ENCODE peak calls at places on chromosome 2, in five cellular contexts. F is K562, N is HCT116, X is H1, E is HepG2. Q is an unnamed sample.

GRCh38 chr2:188889187-188889586 is 85.0 kb upstream of the COL3A1 start:
- DNase-seq in F (no peak), X (no peak), E (no peak), N (no peak), Q (no peak)

GRCh38 chr2:156411835-156412234 is 24.3 kb upstream of the GPD2 start:
- DNase-seq in E (no peak), N (no peak), F (no peak), X (no peak), Q (no peak)

GRCh38 chr2:128425216-128425615 is 106.5 kb upstream of the HS6ST1 start:
- DNase-seq in N (no peak), F (no peak), X (no peak), E (no peak), Q (no peak)

GRCh38 chr2:118065015-118065666 is 23.1 kb upstream of the INSIG2 start:
- DNase-seq in E (no peak), X (no peak), F (no peak), N (no peak), Q (no peak)

GRCh38 chr2:214244847-214245246 is 166.0 kb upstream of the VWC2L start:
- DNase-seq in X (no peak), E (no peak), N (no peak), F (no peak), Q (peak; percentile 5)

GRCh38 chr2:103788875-103789715 is 1027.3 kb downstream of the TMEM182 start:
- DNase-seq in F (no peak), N (no peak), X (no peak), E (peak; percentile 4), Q (peak; percentile 54)

GRCh38 chr2:119826370-119826961 is 66.7 kb downstream of the PTPN4 start:
- DNase-seq in N (no peak), E (peak; percentile 54), X (no peak), F (peak; percentile 58), Q (peak; percentile 11)

GRCh38 chr2:241309684-241310117 is 5.8 kb downstream of the HDLBP start:
- DNase-seq in X (peak; percentile 28), F (no peak), N (no peak), E (no peak), Q (no peak)

GRCh38 chr2:168529900-168530561 is 74.0 kb downstream of the CERS6 start:
- DNase-seq in N (no peak), X (no peak), F (peak; percentile 60), E (no peak), Q (no peak)

GRCh38 chr2:41894563-41895333 is 153.1 kb upstream of the PKDCC start:
- DNase-seq in F (no peak), N (no peak), E (peak; percentile 92), X (no peak), Q (no peak)

GRCh38 chr2:151162185-151162584 is 99.5 kb downstream of the RBM43 start:
- DNase-seq in E (no peak), X (no peak), F (no peak), N (no peak), Q (no peak)

GRCh38 chr2:53569957-53570727 is 197.5 kb upstream of the CHAC2 start:
- DNase-seq in E (no peak), F (no peak), N (no peak), X (no peak), Q (no peak)

GRCh38 chr2:145413261-145413660 is 893.3 kb upstream of the ZEB2 start:
- DNase-seq in N (no peak), E (no peak), F (no peak), X (no peak), Q (no peak)

GRCh38 chr2:1233280-1233679 is 180.0 kb upstream of the TPO start:
- DNase-seq in F (no peak), E (no peak), X (no peak), N (no peak), Q (no peak)

GRCh38 chr2:239275037-239275685 is 125.7 kb downstream of the HDAC4 start:
- DNase-seq in N (peak; percentile 97), F (peak; percentile 87), X (no peak), E (no peak), Q (no peak)

GRCh38 chr2:230949966-230950832 is 25.2 kb upstream of the GPR55 start:
- DNase-seq in E (no peak), F (no peak), N (no peak), X (no peak), Q (no peak)

GRCh38 chr2:190627881-190628412 is 20.9 kb upstream of the NAB1 start:
- DNase-seq in F (no peak), X (no peak), E (no peak), N (no peak), Q (no peak)

GRCh38 chr2:198144621-198145020 is 340.2 kb downstream of the PLCL1 start:
- DNase-seq in E (no peak), N (no peak), F (no peak), X (no peak), Q (no peak)

DNA sequence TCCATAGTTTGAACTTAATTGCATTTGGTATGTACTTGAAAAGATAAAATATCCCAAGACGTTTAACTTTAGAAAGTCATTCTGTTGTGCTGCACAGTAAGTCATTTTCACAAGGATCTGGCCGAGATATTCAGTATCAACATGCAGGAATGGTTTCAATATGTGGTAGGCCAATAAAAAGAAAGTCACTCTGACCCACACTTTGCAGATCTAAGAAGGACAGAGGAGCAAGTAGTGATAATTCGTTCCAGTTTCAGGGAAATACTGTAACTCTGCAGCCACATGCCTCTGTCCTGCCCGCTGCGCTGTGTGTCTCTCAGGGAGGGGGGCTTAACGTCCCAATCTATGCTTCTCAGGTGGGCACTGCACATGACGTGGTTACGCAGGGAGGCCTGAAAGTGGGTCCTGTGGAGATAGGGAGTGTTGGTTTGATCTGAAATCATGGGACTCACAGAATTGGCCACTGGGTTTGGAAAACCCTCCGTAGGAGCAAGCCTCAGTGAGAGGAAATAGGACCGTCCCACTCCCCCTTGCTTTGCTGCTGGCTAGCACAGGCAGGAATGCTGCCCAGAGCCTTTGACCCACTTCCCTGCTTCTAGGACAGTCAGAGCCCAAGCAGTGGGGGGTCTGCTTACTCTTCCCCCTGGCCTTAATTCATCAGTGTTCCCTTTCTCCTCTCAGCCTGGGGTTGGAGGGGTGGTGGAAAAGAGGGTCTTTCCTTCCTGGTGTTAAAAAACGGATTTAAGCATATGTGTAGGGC is 314.7 kb upstream of the SPRED2 start:
- DNase-seq in E (no peak), F (no peak), N (no peak), X (no peak), Q (peak; percentile 5)
- TF ChIP-seq ZNF274 in E (no peak), F (no peak), N (no peak), X (no peak), Q (no peak)

GRCh38 chr2:148704247-148704646 is 59.7 kb downstream of the EPC2 start:
- DNase-seq in E (no peak), N (no peak), X (no peak), F (no peak), Q (no peak)
- TF ChIP-seq ZNF274 in E (no peak), N (no peak), X (no peak), F (no peak), Q (no peak)

GRCh38 chr2:130911996-130912395 is 75.3 kb downstream of the ARHGEF4 start:
- DNase-seq in E (no peak), F (no peak), X (peak; percentile 41), N (no peak), Q (no peak)
- TF ChIP-seq ZNF274 in E (no peak), F (no peak), X (no peak), N (no peak), Q (no peak)

GRCh38 chr2:193894090-193894489 is 1699.4 kb upstream of the TMEFF2 start:
- DNase-seq in N (no peak), X (no peak), E (no peak), F (no peak), Q (no peak)
- TF ChIP-seq ZNF274 in N (no peak), X (no peak), E (no peak), F (no peak), Q (no peak)

GRCh38 chr2:71528749-71529148 is 75.4 kb downstream of the DYSF start:
- DNase-seq in N (no peak), E (no peak), X (no peak), F (no peak), Q (no peak)
- TF ChIP-seq ZNF274 in N (no peak), E (no peak), X (no peak), F (no peak), Q (no peak)

GRCh38 chr2:109199790-109200189 is 70.8 kb downstream of the SH3RF3 start:
- DNase-seq in N (no peak), F (no peak), E (no peak), X (no peak), Q (no peak)

GRCh38 chr2:109197491-109198480 is 68.8 kb downstream of the SH3RF3 start:
- DNase-seq in X (no peak), E (no peak), N (no peak), F (no peak), Q (no peak)

GRCh38 chr2:109195193-109196045 is 66.4 kb downstream of the SH3RF3 start:
- DNase-seq in E (no peak), X (no peak), N (no peak), F (no peak), Q (no peak)

GRCh38 chr2:109193807-109194702 is 65.0 kb downstream of the SH3RF3 start:
- DNase-seq in F (no peak), E (no peak), X (no peak), N (no peak), Q (no peak)

DNA sequence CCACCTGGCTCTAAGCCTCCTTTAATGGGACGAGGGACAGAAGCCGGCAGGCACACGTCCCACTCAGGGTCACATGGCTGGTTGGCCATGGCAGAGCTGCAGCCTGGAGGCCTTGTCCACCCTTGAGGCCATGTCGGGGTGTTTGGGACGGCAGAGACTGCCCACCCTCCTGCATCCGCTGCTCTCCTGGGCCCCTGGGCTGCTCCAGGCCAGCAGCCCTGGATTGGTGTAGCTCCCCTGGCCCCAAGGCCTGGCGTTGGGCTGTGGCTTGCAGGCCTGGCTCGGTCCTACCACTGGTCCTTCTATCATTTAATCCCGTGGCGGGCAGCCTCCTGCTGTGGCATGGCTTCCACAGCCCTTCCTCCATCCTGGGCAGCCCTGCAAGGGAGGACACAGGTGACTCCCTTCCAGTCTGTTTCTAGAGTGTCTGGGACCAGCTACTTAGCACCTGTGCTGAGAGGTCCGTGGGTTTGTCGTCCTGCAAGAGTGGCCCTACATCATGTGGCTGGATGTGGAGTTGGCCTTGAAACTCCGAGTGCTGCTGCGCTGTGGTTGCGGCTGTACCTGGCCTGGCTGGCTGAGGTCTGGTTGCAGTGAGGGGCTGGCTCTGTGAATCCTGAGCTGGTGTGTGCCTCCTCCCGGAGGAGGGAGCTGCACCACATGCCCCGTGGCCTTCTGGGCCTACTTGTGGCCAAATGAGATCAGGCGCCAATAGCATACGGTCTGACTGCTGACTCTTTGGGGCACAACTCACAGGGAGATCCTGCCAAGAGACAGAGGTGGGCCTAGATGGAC is 67.3 kb downstream of the SH3RF3 start:
- DNase-seq in X (no peak), N (no peak), F (no peak), E (no peak), Q (no peak)
- TF ChIP-seq ZNF274 in X (no peak), N (no peak), F (no peak), E (no peak), Q (no peak)

GRCh38 chr2:83368916-83369315 is 1090.2 kb downstream of the SUCLG1 start:
- DNase-seq in N (no peak), E (no peak), F (no peak), X (no peak), Q (no peak)
- TF ChIP-seq ZNF274 in N (no peak), E (no peak), F (no peak), X (no peak), Q (no peak)

Q was measured in NT2/D1.